ENCODE peak calls at places on chromosomes 6 and 20, in ten cellular contexts. One of them, this sample, is unnamed.

GRCh38 chr6:159490298-159490937 is 202.6 kb downstream of the SOD2 start:
- DNase-seq in chondrocyte: no peak
- DNase-seq in fibroblast of pulmonary artery: no peak
- DNase-seq in lung: no peak
- DNase-seq in PC-9: no peak
- DNase-seq in HCT116: no peak
- DNase-seq in fibroblast of lung: no peak
- DNase-seq in left lung: no peak
- DNase-seq in dorsolateral prefrontal cortex: no peak
- DNase-seq in fibroblast of mammary gland: peak; percentile 12
- DNase-seq in this sample: no peak

GRCh38 chr20:46939031-46939430 is 44.4 kb downstream of the EYA2 start:
- DNase-seq in PC-9: no peak
- DNase-seq in chondrocyte: no peak
- DNase-seq in fibroblast of lung: no peak
- DNase-seq in lung: no peak
- DNase-seq in dorsolateral prefrontal cortex: no peak
- DNase-seq in fibroblast of mammary gland: peak; percentile 43
- DNase-seq in left lung: no peak
- DNase-seq in HCT116: peak; percentile 55
- DNase-seq in fibroblast of pulmonary artery: peak; percentile 14
- DNase-seq in this sample: peak; percentile 13

GRCh38 chr6:42257614-42258013 is 40.0 kb upstream of the MRPS10 start:
- DNase-seq in dorsolateral prefrontal cortex: no peak
- DNase-seq in fibroblast of pulmonary artery: no peak
- DNase-seq in HCT116: no peak
- DNase-seq in lung: no peak
- DNase-seq in PC-9: no peak
- DNase-seq in chondrocyte: no peak
- DNase-seq in fibroblast of lung: no peak
- DNase-seq in fibroblast of mammary gland: no peak
- DNase-seq in left lung: no peak
- DNase-seq in this sample: no peak

GRCh38 chr6:17212541-17213371 is 68.4 kb upstream of the RBM24 start:
- DNase-seq in fibroblast of mammary gland: no peak
- DNase-seq in fibroblast of pulmonary artery: peak; percentile 5
- DNase-seq in chondrocyte: no peak
- DNase-seq in HCT116: no peak
- DNase-seq in dorsolateral prefrontal cortex: no peak
- DNase-seq in left lung: no peak
- DNase-seq in fibroblast of lung: peak; percentile 42
- DNase-seq in lung: no peak
- DNase-seq in PC-9: no peak
- DNase-seq in this sample: no peak

GRCh38 chr6:15621203-15622044 is 41.4 kb downstream of the DTNBP1 start:
- DNase-seq in fibroblast of lung: no peak
- DNase-seq in HCT116: no peak
- DNase-seq in fibroblast of pulmonary artery: peak; percentile 45
- DNase-seq in fibroblast of mammary gland: peak; percentile 25
- DNase-seq in dorsolateral prefrontal cortex: no peak
- DNase-seq in left lung: peak; percentile 89
- DNase-seq in PC-9: no peak
- DNase-seq in lung: peak; percentile 49
- DNase-seq in chondrocyte: no peak
- DNase-seq in this sample: peak; percentile 21

GRCh38 chr20:2283706-2284423 is 11.9 kb upstream of the TGM3 start:
- DNase-seq in PC-9: peak; percentile 53
- DNase-seq in HCT116: no peak
- DNase-seq in dorsolateral prefrontal cortex: no peak
- DNase-seq in fibroblast of pulmonary artery: peak; percentile 45
- DNase-seq in left lung: no peak
- DNase-seq in lung: peak; percentile 46
- DNase-seq in chondrocyte: no peak
- DNase-seq in fibroblast of lung: no peak
- DNase-seq in fibroblast of mammary gland: no peak
- DNase-seq in this sample: peak; percentile 74

GRCh38 chr20:33000802-33001466 is 3.3 kb downstream of the SUN5 start:
- DNase-seq in dorsolateral prefrontal cortex: no peak
- DNase-seq in left lung: no peak
- DNase-seq in PC-9: no peak
- DNase-seq in chondrocyte: peak; percentile 59
- DNase-seq in lung: no peak
- DNase-seq in HCT116: no peak
- DNase-seq in fibroblast of lung: no peak
- DNase-seq in fibroblast of pulmonary artery: no peak
- DNase-seq in fibroblast of mammary gland: no peak
- DNase-seq in this sample: no peak

GRCh38 chr6:149065658-149066556 is 251.6 kb upstream of the TAB2 start:
- DNase-seq in PC-9: no peak
- DNase-seq in chondrocyte: no peak
- DNase-seq in dorsolateral prefrontal cortex: no peak
- DNase-seq in left lung: no peak
- DNase-seq in fibroblast of pulmonary artery: peak; percentile 70
- DNase-seq in lung: no peak
- DNase-seq in fibroblast of mammary gland: no peak
- DNase-seq in HCT116: no peak
- DNase-seq in fibroblast of lung: no peak
- DNase-seq in this sample: no peak

GRCh38 chr20:45138451-45139300 is 14.4 kb upstream of the WFDC12 start:
- DNase-seq in fibroblast of pulmonary artery: peak; percentile 8
- DNase-seq in chondrocyte: no peak
- DNase-seq in fibroblast of mammary gland: peak; percentile 21
- DNase-seq in dorsolateral prefrontal cortex: no peak
- DNase-seq in HCT116: peak; percentile 21
- DNase-seq in PC-9: peak; percentile 73
- DNase-seq in left lung: peak; percentile 96
- DNase-seq in fibroblast of lung: no peak
- DNase-seq in lung: peak; percentile 78
- DNase-seq in this sample: peak; percentile 74

GRCh38 chr6:43074847-43075741 is 1.0 kb upstream of the PTK7 start:
- DNase-seq in PC-9: no peak
- DNase-seq in fibroblast of mammary gland: peak; percentile 66
- DNase-seq in fibroblast of pulmonary artery: peak; percentile 88
- DNase-seq in dorsolateral prefrontal cortex: no peak
- DNase-seq in fibroblast of lung: peak; percentile 88
- DNase-seq in HCT116: no peak
- DNase-seq in lung: peak; percentile 44
- DNase-seq in left lung: no peak
- DNase-seq in chondrocyte: peak; percentile 53
- DNase-seq in this sample: no peak

GRCh38 chr6:141734441-141734840 is 398.3 kb upstream of the GJE1 start:
- DNase-seq in lung: no peak
- DNase-seq in HCT116: no peak
- DNase-seq in chondrocyte: no peak
- DNase-seq in fibroblast of mammary gland: no peak
- DNase-seq in left lung: no peak
- DNase-seq in PC-9: no peak
- DNase-seq in dorsolateral prefrontal cortex: no peak
- DNase-seq in fibroblast of lung: no peak
- DNase-seq in fibroblast of pulmonary artery: no peak
- DNase-seq in this sample: no peak

GRCh38 chr20:48687097-48687800 is 140.6 kb downstream of the PREX1 start:
- DNase-seq in PC-9: no peak
- DNase-seq in HCT116: no peak
- DNase-seq in chondrocyte: no peak
- DNase-seq in lung: no peak
- DNase-seq in fibroblast of lung: no peak
- DNase-seq in fibroblast of pulmonary artery: no peak
- DNase-seq in fibroblast of mammary gland: no peak
- DNase-seq in left lung: no peak
- DNase-seq in dorsolateral prefrontal cortex: no peak
- DNase-seq in this sample: no peak

GRCh38 chr20:6122111-6122872 is 538 bp downstream of the FERMT1 start:
- DNase-seq in fibroblast of mammary gland: peak; percentile 18
- DNase-seq in chondrocyte: no peak
- DNase-seq in fibroblast of pulmonary artery: peak; percentile 69
- DNase-seq in dorsolateral prefrontal cortex: no peak
- DNase-seq in HCT116: no peak
- DNase-seq in PC-9: peak; percentile 46
- DNase-seq in left lung: no peak
- DNase-seq in lung: no peak
- DNase-seq in fibroblast of lung: peak; percentile 63
- DNase-seq in this sample: peak; percentile 54

GRCh38 chr6:42193491-42193894 is 1.3 kb downstream of the GUCA1B start:
- DNase-seq in fibroblast of mammary gland: peak; percentile 33
- DNase-seq in left lung: peak; percentile 47
- DNase-seq in dorsolateral prefrontal cortex: no peak
- DNase-seq in lung: no peak
- DNase-seq in HCT116: no peak
- DNase-seq in PC-9: peak; percentile 31
- DNase-seq in fibroblast of pulmonary artery: peak; percentile 24
- DNase-seq in chondrocyte: no peak
- DNase-seq in fibroblast of lung: peak; percentile 16
- DNase-seq in this sample: peak; percentile 28

GRCh38 chr6:14709066-14709670 is 536.7 kb upstream of the JARID2 start:
- DNase-seq in chondrocyte: no peak
- DNase-seq in fibroblast of mammary gland: no peak
- DNase-seq in left lung: no peak
- DNase-seq in lung: no peak
- DNase-seq in dorsolateral prefrontal cortex: no peak
- DNase-seq in PC-9: no peak
- DNase-seq in fibroblast of pulmonary artery: no peak
- DNase-seq in HCT116: no peak
- DNase-seq in fibroblast of lung: peak; percentile 27
- DNase-seq in this sample: peak; percentile 30

GRCh38 chr6:20403766-20404640 is 2.3 kb downstream of the E2F3 start:
- DNase-seq in fibroblast of lung: peak; percentile 44
- DNase-seq in chondrocyte: no peak
- DNase-seq in fibroblast of mammary gland: peak; percentile 66
- DNase-seq in left lung: no peak
- DNase-seq in PC-9: no peak
- DNase-seq in lung: no peak
- DNase-seq in dorsolateral prefrontal cortex: no peak
- DNase-seq in fibroblast of pulmonary artery: peak; percentile 67
- DNase-seq in HCT116: peak; percentile 12
- DNase-seq in this sample: peak; percentile 60

GRCh38 chr20:4384961-4385360 is 336.7 kb upstream of the PRND start:
- DNase-seq in lung: no peak
- DNase-seq in dorsolateral prefrontal cortex: no peak
- DNase-seq in fibroblast of mammary gland: no peak
- DNase-seq in chondrocyte: no peak
- DNase-seq in HCT116: no peak
- DNase-seq in left lung: no peak
- DNase-seq in fibroblast of lung: no peak
- DNase-seq in PC-9: no peak
- DNase-seq in fibroblast of pulmonary artery: no peak
- DNase-seq in this sample: no peak

GRCh38 chr20:58721951-58722371 is 29.4 kb downstream of the NPEPL1 start:
- DNase-seq in lung: peak; percentile 27
- DNase-seq in HCT116: no peak
- DNase-seq in left lung: no peak
- DNase-seq in dorsolateral prefrontal cortex: peak; percentile 10
- DNase-seq in PC-9: no peak
- DNase-seq in fibroblast of lung: no peak
- DNase-seq in fibroblast of mammary gland: no peak
- DNase-seq in fibroblast of pulmonary artery: no peak
- DNase-seq in chondrocyte: peak; percentile 57
- DNase-seq in this sample: no peak

DNA sequence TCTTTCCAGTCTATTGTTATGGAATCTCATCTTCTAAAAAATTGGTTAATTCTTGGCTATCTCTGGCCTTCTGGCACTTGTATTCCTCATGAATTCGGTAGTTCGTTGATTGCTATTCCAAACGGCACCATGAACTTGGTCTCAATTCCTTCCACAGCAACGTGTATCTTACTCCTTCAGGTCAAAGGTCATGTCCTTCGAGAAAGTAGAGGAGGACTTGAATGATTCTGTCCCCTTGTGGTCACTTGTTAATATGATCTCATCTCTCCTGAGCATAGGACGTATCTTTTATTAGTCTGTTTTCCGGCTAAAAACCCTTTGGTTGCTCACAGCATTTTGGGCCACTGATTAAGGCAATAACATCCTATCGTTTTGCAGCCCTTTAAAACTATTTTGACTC is 9.4 kb downstream of the TLDC2 start:
- DNase-seq in PC-9: no peak
- DNase-seq in fibroblast of mammary gland: peak; percentile 26
- DNase-seq in left lung: no peak
- DNase-seq in dorsolateral prefrontal cortex: no peak
- DNase-seq in HCT116: no peak
- DNase-seq in lung: no peak
- DNase-seq in chondrocyte: no peak
- DNase-seq in fibroblast of lung: peak; percentile 29
- DNase-seq in fibroblast of pulmonary artery: no peak
- DNase-seq in this sample: no peak
- TF ChIP-seq CTCF in PC-9: peak; percentile 42
- TF ChIP-seq CTCF in fibroblast of mammary gland: no peak
- TF ChIP-seq CTCF in left lung: no peak
- TF ChIP-seq CTCF in dorsolateral prefrontal cortex: no peak
- TF ChIP-seq CTCF in HCT116: peak; percentile 26
- TF ChIP-seq CTCF in lung: no peak
- TF ChIP-seq CTCF in chondrocyte: peak; percentile 19
- TF ChIP-seq CTCF in fibroblast of lung: no peak
- TF ChIP-seq CTCF in fibroblast of pulmonary artery: no peak
- TF ChIP-seq CTCF in this sample: no peak

GRCh38 chr6:56815436-56815835 is 139.5 kb upstream of the BEND6 start:
- DNase-seq in fibroblast of pulmonary artery: no peak
- DNase-seq in fibroblast of mammary gland: no peak
- DNase-seq in left lung: no peak
- DNase-seq in HCT116: no peak
- DNase-seq in dorsolateral prefrontal cortex: no peak
- DNase-seq in PC-9: no peak
- DNase-seq in lung: no peak
- DNase-seq in chondrocyte: no peak
- DNase-seq in fibroblast of lung: no peak
- DNase-seq in this sample: no peak
- TF ChIP-seq CTCF in fibroblast of pulmonary artery: no peak
- TF ChIP-seq CTCF in fibroblast of mammary gland: no peak
- TF ChIP-seq CTCF in left lung: no peak
- TF ChIP-seq CTCF in HCT116: no peak
- TF ChIP-seq CTCF in dorsolateral prefrontal cortex: no peak
- TF ChIP-seq CTCF in PC-9: no peak
- TF ChIP-seq CTCF in lung: no peak
- TF ChIP-seq CTCF in chondrocyte: no peak
- TF ChIP-seq CTCF in fibroblast of lung: no peak
- TF ChIP-seq CTCF in this sample: no peak

DNA sequence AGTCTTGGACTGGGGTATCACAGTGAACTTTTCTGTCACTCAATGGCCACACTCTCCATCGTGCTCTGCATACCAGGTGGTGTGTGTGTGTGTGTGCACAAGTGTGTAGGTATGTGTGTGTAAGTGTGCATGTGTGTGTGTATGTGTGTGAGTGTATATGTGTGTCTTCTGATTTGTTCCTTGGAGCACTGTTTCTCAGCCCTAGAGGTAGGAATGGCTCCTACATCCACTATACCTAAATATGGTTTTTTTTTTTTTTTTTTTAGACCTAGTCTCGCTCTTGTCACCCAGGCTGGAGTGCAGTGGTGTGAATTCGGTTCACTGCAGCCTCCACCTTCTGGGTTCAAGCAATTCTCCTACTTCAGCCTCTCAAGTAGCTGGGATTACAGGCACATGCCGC is 236.6 kb downstream of the PHF3 start:
- DNase-seq in HCT116: no peak
- DNase-seq in fibroblast of lung: no peak
- DNase-seq in fibroblast of pulmonary artery: no peak
- DNase-seq in dorsolateral prefrontal cortex: no peak
- DNase-seq in lung: no peak
- DNase-seq in fibroblast of mammary gland: no peak
- DNase-seq in left lung: no peak
- DNase-seq in PC-9: no peak
- DNase-seq in chondrocyte: no peak
- DNase-seq in this sample: no peak
- TF ChIP-seq CTCF in HCT116: peak; percentile 17
- TF ChIP-seq CTCF in fibroblast of lung: no peak
- TF ChIP-seq CTCF in fibroblast of pulmonary artery: no peak
- TF ChIP-seq CTCF in dorsolateral prefrontal cortex: no peak
- TF ChIP-seq CTCF in lung: no peak
- TF ChIP-seq CTCF in fibroblast of mammary gland: peak; percentile 24
- TF ChIP-seq CTCF in left lung: no peak
- TF ChIP-seq CTCF in PC-9: peak; percentile 15
- TF ChIP-seq CTCF in chondrocyte: no peak
- TF ChIP-seq CTCF in this sample: no peak

GRCh38 chr20:63178889-63179751 is 36.8 kb downstream of the YTHDF1 start:
- DNase-seq in fibroblast of mammary gland: no peak
- DNase-seq in PC-9: peak; percentile 34
- DNase-seq in left lung: no peak
- DNase-seq in dorsolateral prefrontal cortex: peak; percentile 48
- DNase-seq in lung: no peak
- DNase-seq in chondrocyte: no peak
- DNase-seq in fibroblast of lung: peak; percentile 6
- DNase-seq in fibroblast of pulmonary artery: no peak
- DNase-seq in HCT116: peak; percentile 18
- DNase-seq in this sample: peak; percentile 20
- TF ChIP-seq CTCF in fibroblast of mammary gland: no peak
- TF ChIP-seq CTCF in PC-9: peak; percentile 65
- TF ChIP-seq CTCF in left lung: peak; percentile 10
- TF ChIP-seq CTCF in dorsolateral prefrontal cortex: peak; percentile 80
- TF ChIP-seq CTCF in lung: no peak
- TF ChIP-seq CTCF in chondrocyte: peak; percentile 77
- TF ChIP-seq CTCF in fibroblast of lung: peak; percentile 24
- TF ChIP-seq CTCF in fibroblast of pulmonary artery: no peak
- TF ChIP-seq CTCF in HCT116: peak; percentile 68
- TF ChIP-seq CTCF in this sample: peak; percentile 48